ENCODE peak calls at places on chromosomes 5 and 9, in nine cellular contexts. S is A549; C is neuronal stem cell; P is CD8-positive, alpha-beta T cell; U is effector memory CD4-positive, alpha-beta T cell; J is left ventricle myocardium inferior; Q is H9; F is body of pancreas; Y is Peyer's patch. R is an unnamed sample. For H3K4me1 and H3K9me3, the result is how much of the 10 kb centered on the place peaks cover.

GRCh38 chr5:64807505-64807904 is 38.8 kb downstream of the CWC27 start:
- DNase-seq in Q (no peak), S (no peak), J (no peak), F (no peak), C (no peak), Y (no peak), P (no peak), U (no peak), R (no peak)

GRCh38 chr5:10607666-10608442 is 44.0 kb downstream of the ANKRD33B start:
- DNase-seq in U (no peak), S (peak), Y (peak), J (peak), P (no peak), F (no peak), Q (no peak), C (no peak), R (no peak)

GRCh38 chr9:120715331-120715924 is 1.2 kb upstream of the MEGF9 start:
- DNase-seq in C (peak), Q (peak), U (no peak), F (no peak), S (peak), J (peak), Y (no peak), P (no peak), R (no peak)

GRCh38 chr9:98158071-98158791 is 34.2 kb downstream of the CORO2A start:
- DNase-seq in C (no peak), F (peak), Q (no peak), S (peak), P (no peak), J (no peak), Y (no peak), U (no peak), R (no peak)

GRCh38 chr5:80191991-80192398 is 63.9 kb downstream of the SERINC5 start:
- DNase-seq in C (no peak), Y (peak), P (peak), S (no peak), J (peak), F (no peak), Q (peak), U (no peak), R (no peak)

GRCh38 chr9:122904466-122904822 is 715 bp downstream of the RC3H2 start:
- DNase-seq in S (peak), C (no peak), J (no peak), Y (peak), P (peak), F (no peak), Q (peak), U (no peak), R (no peak)

GRCh38 chr5:138339086-138339456 is 1.0 kb downstream of the FAM53C start:
- DNase-seq in U (no peak), C (no peak), Q (no peak), Y (no peak), S (no peak), P (no peak), J (no peak), F (peak), R (no peak)

GRCh38 chr9:33143241-33143642 is 23.9 kb downstream of the B4GALT1 start:
- DNase-seq in S (peak), U (no peak), C (no peak), P (no peak), Q (no peak), Y (no peak), J (no peak), F (no peak), R (no peak)

GRCh38 chr5:138386290-138386689 is 33.8 kb downstream of the KDM3B start:
- DNase-seq in S (no peak), J (no peak), P (no peak), Q (no peak), C (no peak), F (no peak), Y (no peak), U (no peak), R (no peak)

GRCh38 chr9:128927731-128928411 is 7.1 kb downstream of the PHYHD1 start:
- DNase-seq in P (peak), U (peak), J (peak), F (peak), Q (peak), C (peak), S (peak), Y (peak), R (no peak)

GRCh38 chr5:141491323-141492167 is 2.7 kb downstream of the PCDHGC5 start:
- DNase-seq in J (no peak), Y (no peak), U (no peak), F (no peak), S (no peak), Q (no peak), P (no peak), C (no peak), R (no peak)

GRCh38 chr5:55159763-55160492 is at the start of gene GPX8:
- DNase-seq in U (no peak), J (no peak), P (peak), Y (no peak), F (no peak), C (peak), S (peak), Q (peak), R (no peak)

GRCh38 chr5:101062902-101063301 is 159.8 kb upstream of the ST8SIA4 start:
- DNase-seq in U (no peak), Y (no peak), J (no peak), C (no peak), Q (no peak), S (no peak), P (no peak), F (no peak), R (no peak)

GRCh38 chr5:77852514-77853352 is 76.6 kb upstream of the TBCA start:
- DNase-seq in U (no peak), J (peak), Y (peak), Q (peak), F (peak), P (peak), S (peak), C (peak), R (no peak)

GRCh38 chr9:87862536-87863268 is 20.0 kb upstream of the SPATA31E1 start:
- DNase-seq in J (no peak), U (no peak), F (no peak), Q (no peak), S (peak), C (no peak), P (no peak), Y (no peak), R (no peak)

GRCh38 chr5:13976867-13977479 is 32.5 kb upstream of the DNAH5 start:
- DNase-seq in C (peak), P (no peak), F (no peak), U (no peak), Q (no peak), Y (no peak), J (no peak), S (peak), R (no peak)

GRCh38 chr5:32326216-32326772 is 13.6 kb upstream of the MTMR12 start:
- DNase-seq in J (no peak), Q (no peak), S (no peak), P (no peak), Y (no peak), F (no peak), U (no peak), C (no peak), R (no peak)

GRCh38 chr5:58466939-58467338 is 7.1 kb upstream of the PLK2 start:
- DNase-seq in S (peak), U (no peak), F (no peak), Q (peak), Y (no peak), P (no peak), J (no peak), C (no peak), R (no peak)

GRCh38 chr9:123081824-123082223 is 48.4 kb downstream of the GPR21 start:
- DNase-seq in C (peak), S (peak), Y (no peak), U (no peak), F (no peak), P (no peak), Q (no peak), J (no peak), R (no peak)

GRCh38 chr9:121700165-121700830 is 48.9 kb downstream of the DAB2IP start:
- DNase-seq in U (no peak), S (peak), Q (peak), P (peak), F (peak), J (peak), Y (peak), C (peak), R (peak)

GRCh38 chr5:59789197-59789596 is 104.3 kb downstream of the PDE4D start:
- DNase-seq in Y (no peak), S (peak), F (no peak), C (no peak), Q (no peak), J (no peak), P (no peak), U (no peak), R (no peak)

GRCh38 chr5:155342956-155343355 is 329.4 kb downstream of the KIF4B start:
- DNase-seq in Y (no peak), C (no peak), P (no peak), S (no peak), F (no peak), U (no peak), J (no peak), Q (no peak), R (no peak)

GRCh38 chr9:128094950-128095544 is 27.0 kb downstream of the SLC25A25 start:
- DNase-seq in Q (no peak), F (no peak), Y (no peak), J (no peak), U (no peak), C (no peak), S (no peak), P (no peak), R (no peak)

GRCh38 chr9:134307223-134307600 is 19.0 kb upstream of the RXRA start:
- DNase-seq in Y (no peak), J (peak), C (no peak), Q (no peak), U (no peak), F (no peak), S (no peak), P (no peak), R (no peak)

GRCh38 chr9:19229725-19230355 is 653 bp upstream of the DENND4C start:
- DNase-seq in S (peak), F (no peak), C (no peak), J (peak), Y (no peak), Q (peak), P (no peak), U (no peak), R (peak)

GRCh38 chr9:137174722-137175293 is 3.0 kb upstream of the TMEM210 start:
- DNase-seq in U (no peak), P (no peak), F (no peak), S (no peak), Y (no peak), J (no peak), C (no peak), Q (peak), R (no peak)

GRCh38 chr9:136052433-136052880 is 42.6 kb downstream of the NACC2 start:
- DNase-seq in C (no peak), Y (no peak), Q (peak), S (peak), J (no peak), P (no peak), U (no peak), F (peak), R (peak)

GRCh38 chr5:50300878-50301277 is 140.2 kb downstream of the EMB start:
- DNase-seq in U (no peak), C (no peak), P (no peak), S (peak), Y (no peak), J (no peak), F (no peak), Q (no peak), R (no peak)

GRCh38 chr9:95724253-95724991 is 151.1 kb upstream of the ERCC6L2 start:
- DNase-seq in C (no peak), P (peak), Y (peak), S (no peak), F (no peak), J (no peak), U (peak), Q (no peak), R (no peak)

GRCh38 chr5:145483211-145483610 is 351.9 kb downstream of the PRELID2 start:
- DNase-seq in C (no peak), P (no peak), U (no peak), J (no peak), S (peak), F (no peak), Y (no peak), Q (no peak), R (no peak)

GRCh38 chr9:95296761-95297160 is 20.7 kb downstream of the FANCC start:
- DNase-seq in U (no peak), Q (no peak), F (no peak), C (no peak), J (no peak), P (no peak), Y (no peak), S (no peak), R (no peak)

GRCh38 chr9:82170079-82170662 is 181.6 kb downstream of the SPATA31D1 start:
- DNase-seq in C (peak), U (no peak), Y (no peak), Q (no peak), F (no peak), J (no peak), S (no peak), P (no peak), R (no peak)

GRCh38 chr5:91401175-91401574 is 18.1 kb upstream of the ARRDC3 start:
- DNase-seq in Q (no peak), F (no peak), J (no peak), S (no peak), Y (no peak), P (no peak), U (no peak), C (no peak), R (no peak)

GRCh38 chr5:139776856-139777255 is 18.8 kb upstream of the PSD2 start:
- DNase-seq in S (no peak), Q (no peak), U (no peak), C (no peak), Y (no peak), F (no peak), P (no peak), J (no peak), R (no peak)

DNA sequence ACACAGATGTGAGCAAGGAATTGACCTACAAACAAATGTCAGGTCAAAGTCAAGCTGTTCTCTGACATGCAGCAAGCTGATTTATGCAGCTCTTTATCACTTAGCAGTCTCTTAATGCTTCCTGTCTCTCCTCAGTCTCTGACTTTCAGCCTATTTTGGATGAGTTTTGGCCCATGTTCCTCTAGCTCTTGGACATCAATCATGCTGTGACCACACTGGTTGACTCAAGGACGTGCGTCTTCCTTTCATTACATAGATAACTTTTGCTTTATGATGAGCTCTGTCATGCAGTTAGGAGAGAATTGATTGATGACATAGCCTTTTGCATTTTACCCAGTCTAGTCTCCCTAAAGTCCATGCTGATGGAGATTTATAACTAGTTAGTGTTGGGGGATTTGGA is 9.4 kb upstream of the REEP5 start:
- DNase-seq in Y (no peak), F (no peak), C (no peak), P (no peak), J (no peak), U (no peak), S (no peak), Q (no peak), R (no peak)
- H3K4me1 ChIP-seq in Y (under half), F (under half), C (under half), P (under half), J (under half), U (under half), S (under half), Q (under half), R (under half)

GRCh38 chr5:158594595-158595242 is 505.0 kb downstream of the EBF1 start:
- DNase-seq in Y (no peak), U (no peak), C (no peak), Q (no peak), P (no peak), F (no peak), S (no peak), J (no peak), R (no peak)

GRCh38 chr5:158600679-158601078 is 499.0 kb downstream of the EBF1 start:
- DNase-seq in C (no peak), F (no peak), U (no peak), J (no peak), Q (no peak), S (no peak), P (no peak), Y (no peak), R (no peak)

GRCh38 chr5:158602981-158603380 is 496.7 kb downstream of the EBF1 start:
- DNase-seq in P (no peak), Y (no peak), Q (no peak), S (no peak), J (no peak), F (no peak), C (no peak), U (no peak), R (no peak)

GRCh38 chr5:158601118-158601517 is 498.6 kb downstream of the EBF1 start:
- DNase-seq in J (no peak), S (no peak), Y (no peak), P (no peak), Q (no peak), C (no peak), F (no peak), U (no peak), R (no peak)

DNA sequence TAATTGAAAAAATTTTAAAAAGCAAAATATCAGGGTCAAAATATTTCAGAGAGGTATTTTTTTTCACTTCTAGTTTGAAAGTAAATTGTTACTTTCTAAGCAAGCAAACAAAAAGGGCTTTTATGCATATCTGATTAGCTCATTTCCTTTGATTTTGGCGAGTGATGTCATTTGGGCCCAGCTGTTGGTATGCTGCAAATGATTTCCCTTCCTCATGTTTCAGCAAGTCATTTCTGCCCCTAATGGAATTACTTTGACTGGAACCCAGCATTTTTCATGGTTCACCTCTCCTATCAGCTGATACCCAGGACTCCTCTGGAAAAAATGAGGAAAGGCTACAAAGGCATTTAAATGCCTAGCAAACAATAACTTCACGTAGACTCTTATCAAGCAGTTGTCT is 500.6 kb downstream of the EBF1 start:
- DNase-seq in F (no peak), Q (no peak), Y (no peak), C (no peak), U (no peak), J (no peak), P (no peak), S (no peak), R (no peak)
- H3K9me3 ChIP-seq in F (under half), Q (under half), Y (under half), C (under half), U (under half), J (under half), P (under half), S (under half), R (under half)

GRCh38 chr9:35912791-35913400 is 3.6 kb downstream of the SPAAR start:
- DNase-seq in F (no peak), J (no peak), Q (no peak), C (no peak), U (no peak), Y (no peak), S (no peak), P (no peak), R (no peak)

GRCh38 chr9:35909274-35909673 is at the start of gene SPAAR:
- DNase-seq in Q (no peak), C (no peak), S (no peak), P (no peak), Y (no peak), F (no peak), U (no peak), J (peak), R (no peak)

GRCh38 chr9:35909687-35910612 is 660 bp downstream of the SPAAR start:
- DNase-seq in Q (no peak), F (no peak), C (no peak), S (no peak), J (peak), Y (no peak), U (no peak), P (no peak), R (no peak)

GRCh38 chr9:35911690-35912089 is 2.4 kb downstream of the SPAAR start:
- DNase-seq in Y (no peak), P (no peak), J (peak), F (no peak), C (no peak), U (no peak), S (no peak), Q (no peak), R (no peak)

GRCh38 chr9:35910613-35911488 is 1.6 kb downstream of the SPAAR start:
- DNase-seq in Q (no peak), Y (peak), S (peak), U (peak), P (peak), C (no peak), J (peak), F (no peak), R (no peak)
- H3K4me1 ChIP-seq in Q (under half), Y (half or more), S (under half), U (under half), P (half or more), C (under half), J (half or more), F (under half), R (under half)

GRCh38 chr5:179054876-179055275 is 5.3 kb upstream of the ZNF354C start:
- DNase-seq in Y (no peak), U (no peak), P (no peak), C (no peak), Q (no peak), J (no peak), S (no peak), F (no peak), R (no peak)
- H3K9me3 ChIP-seq in Y (under half), U (under half), P (under half), C (under half), Q (under half), J (under half), S (under half), F (under half), R (under half)

GRCh38 chr5:151741678-151742423 is 16.6 kb downstream of the ATOX1 start:
- DNase-seq in F (no peak), U (no peak), Q (no peak), C (no peak), S (no peak), P (no peak), Y (no peak), J (no peak), R (no peak)

GRCh38 chr5:151740336-151740942 is 18.0 kb downstream of the ATOX1 start:
- DNase-seq in U (peak), Q (peak), P (peak), C (peak), S (peak), J (peak), Y (no peak), F (peak), R (no peak)

GRCh38 chr5:151739939-151740335 is 18.5 kb downstream of the ATOX1 start:
- DNase-seq in F (no peak), J (no peak), Q (no peak), C (no peak), U (no peak), P (no peak), S (peak), Y (no peak), R (no peak)

GRCh38 chr5:151739395-151739794 is 19.0 kb downstream of the ATOX1 start:
- DNase-seq in P (no peak), Q (no peak), U (no peak), C (no peak), S (no peak), J (no peak), Y (no peak), F (no peak), R (no peak)

GRCh38 chr5:151740958-151741373 is 17.5 kb downstream of the ATOX1 start:
- DNase-seq in U (no peak), J (no peak), S (no peak), C (no peak), P (no peak), Y (no peak), F (no peak), Q (no peak), R (no peak)
- H3K4me1 ChIP-seq in U (under half), J (under half), S (under half), C (under half), P (under half), Y (under half), F (under half), Q (under half), R (half or more)

GRCh38 chr5:2415678-2416077 is 335.8 kb downstream of the IRX2 start:
- DNase-seq in P (no peak), J (no peak), U (no peak), Q (peak), C (no peak), Y (no peak), F (no peak), S (no peak), R (no peak)
- H3K9me3 ChIP-seq in P (under half), J (under half), U (under half), Q (under half), C (under half), Y (under half), F (under half), S (under half), R (under half)

GRCh38 chr5:151105561-151105960 is 24.7 kb upstream of the TNIP1 start:
- DNase-seq in F (no peak), Q (no peak), Y (no peak), U (no peak), C (no peak), P (no peak), S (no peak), J (no peak), R (no peak)
- H3K4me1 ChIP-seq in F (half or more), Q (under half), Y (half or more), U (under half), C (under half), P (under half), S (under half), J (half or more), R (under half)

GRCh38 chr5:179126506-179126991 is 66.4 kb downstream of the ZNF354C start:
- DNase-seq in F (no peak), C (no peak), P (no peak), Y (no peak), S (no peak), U (no peak), Q (peak), J (no peak), R (peak)
- H3K9me3 ChIP-seq in F (under half), C (under half), P (under half), Y (under half), S (under half), U (under half), Q (under half), J (under half), R (under half)

R was measured in RWPE2.